ENCODE peak calls at places on chromosomes 5 and 9, in four cellular contexts. G is iPS-NIHi11, Q is globus pallidus, A is H7. E is an unnamed sample.

GRCh38 chr9:110186254-110186653 is 21.7 kb downstream of the C9orf152 start:
- DNase-seq in Q (no peak), G (no peak), A (no peak), E (no peak)

GRCh38 chr5:146520731-146521130 is 4.7 kb upstream of the GPR151 start:
- DNase-seq in A (no peak), G (no peak), Q (no peak), E (no peak)

GRCh38 chr5:7261049-7261448 is 134.9 kb upstream of the ADCY2 start:
- DNase-seq in A (peak; percentile 63), Q (peak; percentile 32), G (peak; percentile 73), E (peak; percentile 55)

GRCh38 chr9:127323393-127323792 is 58.8 kb downstream of the GARNL3 start:
- DNase-seq in Q (no peak), G (no peak), A (no peak), E (no peak)

GRCh38 chr5:123701511-123702200 is 189.7 kb downstream of the CSNK1G3 start:
- DNase-seq in Q (no peak), A (no peak), G (no peak), E (no peak)

GRCh38 chr5:120555345-120555744 is 91.2 kb downstream of the PRR16 start:
- DNase-seq in Q (no peak), G (no peak), A (no peak), E (no peak)

GRCh38 chr5:136364307-136364706 is 1.0 kb downstream of the TRPC7 start:
- DNase-seq in A (peak; percentile 26), G (peak; percentile 15), Q (no peak), E (no peak)

GRCh38 chr5:158492850-158493249 is 606.9 kb downstream of the EBF1 start:
- DNase-seq in Q (no peak), A (no peak), G (no peak), E (peak; percentile 40)

GRCh38 chr5:98905857-98906688 is 22.7 kb downstream of the CHD1 start:
- DNase-seq in Q (peak; percentile 48), G (no peak), A (no peak), E (peak; percentile 3)

GRCh38 chr9:128099932-128100491 is 27.5 kb downstream of the PTGES2 start:
- DNase-seq in A (no peak), Q (no peak), G (no peak), E (no peak)

GRCh38 chr5:142181096-142181495 is 72.5 kb downstream of the NDFIP1 start:
- DNase-seq in Q (no peak), G (no peak), A (no peak), E (no peak)

GRCh38 chr5:44613951-44614350 is 194.8 kb upstream of the MRPS30 start:
- DNase-seq in Q (no peak), G (no peak), A (no peak), E (no peak)

GRCh38 chr5:55847837-55848236 is 3.3 kb upstream of the IL31RA start:
- DNase-seq in A (no peak), G (no peak), Q (no peak), E (no peak)

GRCh38 chr9:3951266-3951665 is 348.6 kb downstream of the GLIS3 start:
- DNase-seq in A (no peak), G (no peak), Q (no peak), E (no peak)

GRCh38 chr5:141437208-141437607 is 6.9 kb downstream of the PCDHGA12 start:
- DNase-seq in Q (no peak), G (no peak), A (no peak), E (no peak)

GRCh38 chr5:109707531-109707930 is 17.8 kb downstream of the MAN2A1 start:
- DNase-seq in G (no peak), A (no peak), Q (no peak), E (no peak)

GRCh38 chr5:124702442-124703024 is 43.9 kb downstream of the ZNF608 start:
- DNase-seq in G (no peak), A (no peak), Q (no peak), E (no peak)

GRCh38 chr9:70020217-70020616 is 23.4 kb upstream of the MAMDC2 start:
- DNase-seq in G (no peak), Q (no peak), A (no peak), E (no peak)

GRCh38 chr9:82829818-82830217 is 233.1 kb downstream of the RASEF start:
- DNase-seq in G (no peak), Q (no peak), A (no peak), E (no peak)

GRCh38 chr5:109164001-109164400 is 245.8 kb downstream of the PJA2 start:
- DNase-seq in A (no peak), G (no peak), Q (no peak), E (no peak)

GRCh38 chr9:123399803-123400378 is 43.9 kb downstream of the CRB2 start:
- DNase-seq in Q (no peak), A (peak; percentile 95), G (peak; percentile 86), E (no peak)

GRCh38 chr9:86424246-86424891 is 70.2 kb upstream of the TUT7 start:
- DNase-seq in G (no peak), A (no peak), Q (no peak), E (no peak)

GRCh38 chr5:139205144-139205543 is 7.0 kb upstream of the SIL1 start:
- DNase-seq in Q (no peak), G (no peak), A (no peak), E (no peak)

GRCh38 chr9:129270205-129270604 is 92.1 kb upstream of the IER5L start:
- DNase-seq in Q (no peak), G (no peak), A (peak; percentile 3), E (no peak)

GRCh38 chr5:1380011-1380817 is 35.3 kb upstream of the CLPTM1L start:
- DNase-seq in G (peak; percentile 68), Q (peak; percentile 16), A (peak; percentile 89), E (no peak)

GRCh38 chr9:112384690-112385089 is 4.8 kb downstream of the HSDL2 start:
- DNase-seq in A (no peak), G (no peak), Q (no peak), E (no peak)

GRCh38 chr9:2127486-2127885 is 112.3 kb downstream of the SMARCA2 start:
- DNase-seq in G (no peak), Q (no peak), A (no peak), E (no peak)

GRCh38 chr5:149397530-149397929 is 18.4 kb upstream of the IL17B start:
- DNase-seq in A (no peak), G (no peak), Q (no peak), E (no peak)

GRCh38 chr5:175444060-175444904 is at the start of gene DRD1:
- DNase-seq in G (peak; percentile 92), Q (no peak), A (peak; percentile 93), E (no peak)